ENCODE peak calls at places on chromosomes 16 and 17, in five cellular contexts. H, J, O, G and I are unnamed samples.

GRCh38 chr16:11255737-11256656 is at the start of gene SOCS1:
- DNase-seq in H (peak), J (peak), O (peak), G (peak), I (peak)

GRCh38 chr16:9895817-9896216 is 286.4 kb downstream of the GRIN2A start:
- DNase-seq in H (no peak), J (no peak), O (no peak), G (no peak), I (no peak)

GRCh38 chr16:67883146-67883871 is 1.4 kb upstream of the NRN1L start:
- DNase-seq in H (no peak), J (no peak), O (no peak), G (no peak), I (no peak)

GRCh38 chr17:78962345-78962983 is 17.3 kb downstream of the LGALS3BP start:
- DNase-seq in H (no peak), J (no peak), O (no peak), G (no peak), I (no peak)

GRCh38 chr16:10871157-10871991 is 5.6 kb upstream of the CIITA start:
- DNase-seq in H (no peak), J (peak), O (peak), G (no peak), I (peak)

GRCh38 chr17:30477758-30478115 is 529 bp downstream of the GOSR1 start:
- DNase-seq in H (no peak), J (peak), O (no peak), G (no peak), I (no peak)

GRCh38 chr17:32907583-32907982 is 20.4 kb upstream of the TMEM98 start:
- DNase-seq in H (no peak), J (no peak), O (no peak), G (no peak), I (no peak)

GRCh38 chr17:2227025-2227699 is 76.4 kb downstream of the SMG6 start:
- DNase-seq in H (no peak), J (no peak), O (no peak), G (no peak), I (no peak)

GRCh38 chr16:65336169-65336568 is 214.3 kb upstream of the CDH11 start:
- DNase-seq in H (no peak), J (no peak), O (no peak), G (no peak), I (no peak)

GRCh38 chr17:27290916-27291598 is 2.9 kb upstream of the WSB1 start:
- DNase-seq in H (no peak), J (no peak), O (no peak), G (no peak), I (no peak)

GRCh38 chr16:1313721-1314120 is 4.3 kb downstream of the UBE2I start:
- DNase-seq in H (no peak), J (peak), O (no peak), G (no peak), I (peak)

GRCh38 chr17:39629894-39630293 is 3.1 kb downstream of the PPP1R1B start:
- DNase-seq in H (no peak), J (no peak), O (no peak), G (no peak), I (no peak)

GRCh38 chr17:30095507-30096244 is 20.9 kb upstream of the NSRP1 start:
- DNase-seq in H (no peak), J (peak), O (no peak), G (peak), I (peak)

GRCh38 chr16:22814330-22815105 is 556 bp downstream of the HS3ST2 start:
- DNase-seq in H (peak), J (no peak), O (no peak), G (no peak), I (peak)

GRCh38 chr16:11361043-11361442 is 15.8 kb downstream of the RMI2 start:
- DNase-seq in H (no peak), J (no peak), O (no peak), G (no peak), I (no peak)

GRCh38 chr17:66240013-66240412 is 10.8 kb upstream of the APOH start:
- DNase-seq in H (no peak), J (no peak), O (no peak), G (no peak), I (no peak)

GRCh38 chr16:50196736-50197135 is 43.6 kb downstream of the TENT4B start:
- DNase-seq in H (no peak), J (peak), O (no peak), G (no peak), I (no peak)

GRCh38 chr16:10788665-10789064 is 29.9 kb downstream of the TVP23A start:
- DNase-seq in H (no peak), J (no peak), O (no peak), G (no peak), I (no peak)

GRCh38 chr17:82444941-82445521 is 5.5 kb downstream of the CYBC1 start:
- DNase-seq in H (no peak), J (no peak), O (no peak), G (no peak), I (no peak)

GRCh38 chr16:46629331-46629843 is 8.2 kb upstream of the SHCBP1 start:
- DNase-seq in H (no peak), J (no peak), O (no peak), G (no peak), I (no peak)

GRCh38 chr17:56358651-56359050 is 205.4 kb downstream of the ANKFN1 start:
- DNase-seq in H (no peak), J (no peak), O (no peak), G (no peak), I (no peak)

GRCh38 chr16:9184354-9184690 is 92.9 kb downstream of the HAPSTR1 start:
- DNase-seq in H (no peak), J (no peak), O (no peak), G (no peak), I (no peak)

GRCh38 chr16:7492122-7492521 is 159.5 kb downstream of the RBFOX1 start:
- DNase-seq in H (no peak), J (no peak), O (no peak), G (no peak), I (no peak)

GRCh38 chr17:68020451-68020779 is 15.1 kb upstream of the KPNA2 start:
- DNase-seq in H (no peak), J (no peak), O (no peak), G (no peak), I (no peak)

GRCh38 chr17:73226556-73227172 is 33.8 kb downstream of the COG1 start:
- DNase-seq in H (no peak), J (peak), O (no peak), G (no peak), I (no peak)

GRCh38 chr17:37770631-37771518 is 26.0 kb upstream of the HNF1B start:
- DNase-seq in H (peak), J (peak), O (peak), G (peak), I (no peak)

GRCh38 chr16:28168991-28169554 is 42.7 kb downstream of the XPO6 start:
- DNase-seq in H (no peak), J (no peak), O (no peak), G (no peak), I (no peak)

GRCh38 chr17:63821809-63822208 is 5.4 kb upstream of the PSMC5 start:
- DNase-seq in H (no peak), J (no peak), O (no peak), G (no peak), I (no peak)

GRCh38 chr17:18356624-18357023 is 6.7 kb downstream of the SHMT1 start:
- DNase-seq in H (no peak), J (no peak), O (peak), G (no peak), I (no peak)

GRCh38 chr17:66290097-66290722 is 12.2 kb upstream of the PRKCA start:
- DNase-seq in H (no peak), J (peak), O (no peak), G (no peak), I (no peak)

GRCh38 chr16:72111653-72112451 is 18.2 kb downstream of the DHX38 start:
- DNase-seq in H (no peak), J (no peak), O (no peak), G (no peak), I (no peak)

GRCh38 chr17:78873519-78874340 is 29.3 kb downstream of the CEP295NL start:
- DNase-seq in H (no peak), J (no peak), O (peak), G (no peak), I (no peak)

GRCh38 chr17:44881145-44881544 is 18.1 kb downstream of the EFTUD2 start:
- DNase-seq in H (no peak), J (no peak), O (no peak), G (no peak), I (no peak)

GRCh38 chr17:57834146-57834741 is 15.6 kb downstream of the MRPS23 start:
- DNase-seq in H (peak), J (no peak), O (peak), G (no peak), I (no peak)

GRCh38 chr17:57832711-57833596 is 16.9 kb downstream of the MRPS23 start:
- DNase-seq in H (peak), J (peak), O (peak), G (peak), I (peak)

GRCh38 chr17:57832299-57832698 is 17.5 kb downstream of the MRPS23 start:
- DNase-seq in H (no peak), J (no peak), O (no peak), G (no peak), I (no peak)

GRCh38 chr17:57835333-57835900 is 14.4 kb downstream of the MRPS23 start:
- DNase-seq in H (no peak), J (no peak), O (no peak), G (no peak), I (no peak)

DNA sequence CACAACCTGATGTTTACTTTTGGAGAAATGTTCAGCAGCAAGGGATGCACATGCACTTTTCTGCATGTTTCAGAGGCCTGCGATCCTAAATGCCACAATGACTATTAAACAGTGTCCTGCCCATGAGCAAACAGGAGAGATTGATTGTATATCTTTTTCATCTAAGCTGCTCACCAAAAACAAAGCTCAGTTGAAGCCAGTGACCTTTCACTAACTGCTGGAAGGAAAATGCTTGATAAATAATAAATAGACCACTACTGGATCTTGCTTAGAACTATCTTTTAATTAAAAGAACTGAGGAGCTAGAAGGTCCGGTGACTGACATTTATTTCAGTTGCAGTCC is 16.3 kb downstream of the MRPS23 start:
- DNase-seq in H (no peak), J (no peak), O (no peak), G (no peak), I (no peak)
- TF ChIP-seq CTCF in H (peak), J (no peak), O (no peak), G (no peak), I (no peak)

GRCh38 chr16:54533856-54534490 is 247.4 kb upstream of the IRX3 start:
- DNase-seq in H (no peak), J (no peak), O (no peak), G (no peak), I (no peak)

GRCh38 chr16:54540525-54541180 is 254.1 kb upstream of the IRX3 start:
- DNase-seq in H (no peak), J (no peak), O (no peak), G (no peak), I (no peak)

GRCh38 chr16:54542805-54543504 is 256.4 kb upstream of the IRX3 start:
- DNase-seq in H (no peak), J (no peak), O (no peak), G (no peak), I (no peak)

GRCh38 chr16:54538241-54538640 is 251.7 kb upstream of the IRX3 start:
- DNase-seq in H (no peak), J (no peak), O (no peak), G (no peak), I (no peak)
- TF ChIP-seq CTCF in H (no peak), J (no peak), O (no peak), G (peak), I (no peak)

GRCh38 chr16:24995469-24995868 is 19.7 kb downstream of the ARHGAP17 start:
- DNase-seq in H (peak), J (no peak), O (no peak), G (no peak), I (no peak)
- TF ChIP-seq CTCF in H (no peak), J (no peak), O (no peak), G (no peak), I (no peak)

DNA sequence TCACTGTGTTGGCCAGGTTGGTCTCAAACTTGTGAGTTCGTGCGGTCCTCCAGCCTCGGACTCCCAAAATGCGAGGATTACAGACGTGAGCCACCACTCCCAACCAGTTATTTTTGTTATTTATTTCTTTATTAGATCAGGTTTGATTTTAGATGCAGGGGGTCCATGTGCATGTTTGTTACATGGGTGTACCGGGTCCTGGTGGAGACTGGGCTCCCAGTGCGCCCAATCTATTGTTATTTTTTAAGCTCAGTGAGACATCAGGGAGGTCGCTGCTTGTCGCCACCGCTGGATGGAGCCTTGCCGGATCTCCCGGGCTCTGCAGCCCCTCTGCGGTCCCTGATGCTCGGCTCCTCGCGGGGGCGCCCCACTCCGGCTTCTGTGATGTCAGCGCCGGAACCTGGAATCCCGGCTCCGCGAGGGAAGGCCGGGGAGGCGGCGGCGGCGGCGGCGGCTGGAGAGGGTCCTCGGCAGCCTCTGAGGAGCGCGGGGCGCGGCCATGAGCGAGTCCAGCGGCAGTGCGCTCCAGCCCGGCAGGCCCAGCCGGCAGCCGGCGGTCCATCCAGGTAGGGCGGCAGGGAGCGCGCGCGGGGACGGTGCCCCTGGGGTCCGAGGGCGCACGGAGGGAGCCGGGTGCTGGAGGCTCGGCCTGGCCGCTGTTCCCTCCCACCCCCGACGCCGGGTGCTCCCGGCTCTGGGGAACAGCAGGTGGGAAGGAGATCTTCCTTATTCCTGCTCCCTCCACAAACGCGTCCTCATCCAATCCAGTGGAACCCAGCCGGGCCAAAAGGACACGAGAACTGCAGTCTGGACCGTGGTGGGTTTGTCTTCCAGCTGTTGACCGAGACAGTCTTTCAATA is at the start of gene TMC7:
- DNase-seq in H (peak), J (peak), O (peak), G (peak), I (peak)
- TF ChIP-seq CTCF in H (no peak), J (peak), O (peak), G (peak), I (peak)

GRCh38 chr17:48550313-48551205 is 5.7 kb upstream of the HOXB2 start:
- DNase-seq in H (peak), J (no peak), O (no peak), G (no peak), I (no peak)
- TF ChIP-seq CTCF in H (peak), J (no peak), O (no peak), G (peak), I (no peak)

DNA sequence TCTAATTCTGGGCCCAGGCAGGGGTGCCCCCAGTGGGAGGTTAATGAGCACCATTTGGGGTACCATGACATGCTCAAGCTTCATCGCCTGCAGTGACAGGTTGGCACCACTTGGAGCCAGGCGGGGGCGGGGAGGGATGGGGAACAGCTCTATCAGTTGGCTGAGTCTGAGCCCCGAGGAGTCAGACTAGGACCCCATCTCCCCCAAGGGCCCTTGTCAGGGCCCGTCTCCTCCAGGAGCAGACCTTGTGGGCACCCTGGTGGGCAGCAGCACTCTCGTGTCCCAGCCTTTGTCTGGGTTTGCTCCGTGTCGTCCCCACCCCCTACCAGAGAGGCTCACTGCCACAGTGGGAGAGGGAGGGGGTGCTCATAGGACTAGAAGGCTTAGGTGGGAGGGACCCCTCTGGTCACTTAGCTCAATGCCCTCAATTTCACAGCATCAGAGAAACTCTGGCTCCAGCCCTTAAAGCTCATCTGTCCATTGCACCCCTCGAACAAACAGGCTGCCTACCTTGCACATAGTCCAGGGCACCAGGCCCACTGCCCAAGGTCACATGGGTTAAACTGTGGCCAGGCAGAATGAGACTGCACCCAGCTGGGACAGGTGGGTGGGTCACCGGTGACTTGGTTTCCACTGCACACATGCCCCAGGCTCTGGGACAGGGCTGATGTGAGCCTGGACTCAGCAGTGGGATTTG is 4.1 kb downstream of the PPP1R9B start:
- DNase-seq in H (no peak), J (no peak), O (no peak), G (no peak), I (no peak)
- TF ChIP-seq CTCF in H (no peak), J (peak), O (no peak), G (no peak), I (peak)

GRCh38 chr17:76793775-76794174 is 55.9 kb downstream of the MFSD11 start:
- DNase-seq in H (no peak), J (peak), O (no peak), G (no peak), I (no peak)
- TF ChIP-seq CTCF in H (no peak), J (peak), O (no peak), G (peak), I (peak)